ENCODE peak calls at places on chromosome 15, in seven cellular contexts. S is K562, E is H1, J is HCT116, L is HepG2, Z is GM12878, Q is SK-N-SH. R is an unnamed sample.

GRCh38 chr15:35286721-35287120 is 201.6 kb upstream of the NANOGP8 start:
- DNase-seq in S (no peak), E (no peak), J (no peak), L (no peak), Z (no peak), Q (no peak), R (no peak)

GRCh38 chr15:78673917-78674444 is 33.0 kb upstream of the CHRNB4 start:
- DNase-seq in S (no peak), E (no peak), J (no peak), L (no peak), Z (no peak), Q (no peak), R (no peak)

GRCh38 chr15:92393287-92393993 is at the start of gene ST8SIA2:
- DNase-seq in S (no peak), E (no peak), J (no peak), L (no peak), Z (no peak), Q (peak; percentile 90), R (no peak)

GRCh38 chr15:57921371-57921770 is 144.1 kb downstream of the ALDH1A2 start:
- DNase-seq in S (no peak), E (no peak), J (no peak), L (no peak), Z (no peak), Q (no peak), R (no peak)

GRCh38 chr15:60964527-60964926 is 264.6 kb downstream of the RORA start:
- DNase-seq in S (no peak), E (no peak), J (no peak), L (no peak), Z (no peak), Q (no peak), R (no peak)

GRCh38 chr15:40992241-40992741 is 39.0 kb downstream of the CHAC1 start:
- DNase-seq in S (no peak), E (no peak), J (no peak), L (no peak), Z (no peak), Q (no peak), R (no peak)

GRCh38 chr15:36344887-36345286 is 234.5 kb upstream of the CDIN1 start:
- DNase-seq in S (no peak), E (no peak), J (no peak), L (no peak), Z (no peak), Q (no peak), R (no peak)

GRCh38 chr15:40246496-40247275 is 7.8 kb downstream of the PAK6 start:
- DNase-seq in S (no peak), E (no peak), J (no peak), L (no peak), Z (no peak), Q (no peak), R (no peak)

GRCh38 chr15:89383635-89384604 is 49.3 kb upstream of the POLG start:
- DNase-seq in S (no peak), E (no peak), J (no peak), L (no peak), Z (no peak), Q (peak; percentile 81), R (no peak)

GRCh38 chr15:72857331-72858065 is 73.9 kb upstream of the ADPGK start:
- DNase-seq in S (no peak), E (no peak), J (no peak), L (peak; percentile 3), Z (no peak), Q (no peak), R (no peak)

GRCh38 chr15:56244237-56244810 is 645 bp upstream of the RFX7 start:
- DNase-seq in S (peak; percentile 69), E (no peak), J (no peak), L (peak; percentile 82), Z (no peak), Q (peak; percentile 80), R (peak; percentile 67)

GRCh38 chr15:27826411-27826810 is 272.7 kb downstream of the OCA2 start:
- DNase-seq in S (no peak), E (no peak), J (no peak), L (no peak), Z (no peak), Q (no peak), R (no peak)

GRCh38 chr15:40847225-40847961 is 3.5 kb downstream of the SPINT1 start:
- DNase-seq in S (peak; percentile 91), E (no peak), J (no peak), L (peak; percentile 72), Z (peak; percentile 57), Q (peak; percentile 51), R (peak; percentile 36)

GRCh38 chr15:66852064-66852905 is 150.2 kb downstream of the SMAD6 start:
- DNase-seq in S (no peak), E (no peak), J (no peak), L (no peak), Z (no peak), Q (no peak), R (no peak)

GRCh38 chr15:58462973-58463663 is 31.3 kb downstream of the LIPC start:
- DNase-seq in S (no peak), E (no peak), J (no peak), L (peak; percentile 44), Z (no peak), Q (no peak), R (no peak)

GRCh38 chr15:77493324-77493907 is 72.7 kb downstream of the HMG20A start:
- DNase-seq in S (peak; percentile 29), E (no peak), J (no peak), L (no peak), Z (no peak), Q (no peak), R (no peak)

GRCh38 chr15:101068523-101068960 is 149.4 kb downstream of the LRRK1 start:
- DNase-seq in S (no peak), E (no peak), J (no peak), L (no peak), Z (no peak), Q (no peak), R (no peak)

GRCh38 chr15:88788816-88789215 is 14.4 kb upstream of the ACAN start:
- DNase-seq in S (no peak), E (no peak), J (no peak), L (no peak), Z (no peak), Q (no peak), R (no peak)

GRCh38 chr15:80179025-80179759 is 26.4 kb downstream of the FAH start:
- DNase-seq in S (no peak), E (no peak), J (no peak), L (no peak), Z (no peak), Q (no peak), R (no peak)

GRCh38 chr15:84844964-84845363 is 27.8 kb downstream of the ALPK3 start:
- DNase-seq in S (no peak), E (no peak), J (no peak), L (peak; percentile 38), Z (no peak), Q (no peak), R (no peak)
- H3K9ac ChIP-seq in S (no peak overlapping the region), E (no peak overlapping the region), J (no peak overlapping the region), L (no peak overlapping the region), Z (no peak overlapping the region), Q (no peak overlapping the region), R (no peak overlapping the region)

DNA sequence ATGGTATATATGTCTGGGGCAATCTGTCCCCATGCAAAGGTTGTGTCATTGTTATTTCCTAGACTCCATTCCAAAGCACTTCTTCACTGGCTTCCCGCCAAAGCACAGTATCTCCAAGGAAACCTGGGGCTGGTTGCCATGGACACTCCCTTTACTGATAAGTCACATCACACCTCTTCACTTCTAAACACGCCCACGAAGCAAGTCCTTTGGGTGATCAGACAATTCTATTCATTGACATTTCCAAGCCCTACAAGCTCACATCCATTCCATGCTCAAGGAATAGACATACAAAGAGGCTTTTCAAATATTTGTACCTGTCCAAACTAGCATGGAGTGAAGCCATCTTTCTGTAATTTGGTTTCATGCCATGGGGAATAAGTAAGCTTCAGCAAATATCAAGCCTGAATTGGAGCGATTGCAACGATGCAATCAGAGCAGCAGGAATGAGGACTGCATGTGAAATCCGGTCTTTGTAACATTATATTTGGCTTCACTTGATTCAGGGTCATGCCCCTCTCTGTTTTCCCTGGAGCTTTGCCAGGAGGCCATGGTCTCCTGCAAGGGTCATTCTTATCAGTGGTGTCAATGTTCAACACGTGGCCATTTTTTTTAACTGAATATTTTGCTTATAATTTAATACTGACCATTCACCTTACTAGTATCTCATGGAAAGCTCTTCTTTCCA is 201.6 kb upstream of the TMC3 start:
- DNase-seq in S (peak; percentile 31), E (no peak), J (no peak), L (no peak), Z (no peak), Q (no peak), R (no peak)
- TF ChIP-seq YY1 in S (no peak), E (no peak), J (no peak), L (no peak), Z (no peak), Q (no peak), R (no peak)

GRCh38 chr15:95918525-95918924 is 412.0 kb upstream of the NR2F2 start:
- DNase-seq in S (no peak), E (no peak), J (no peak), L (no peak), Z (no peak), Q (no peak), R (no peak)
- H3K27me3 ChIP-seq in S (no peaks in the 10 kb centered on the region), E (no peaks in the 10 kb centered on the region), J (no peaks in the 10 kb centered on the region), L (no peaks in the 10 kb centered on the region), Z (no peaks in the 10 kb centered on the region), Q (no peaks in the 10 kb centered on the region), R (peaks cover 5% of the 10 kb centered on the region)

DNA sequence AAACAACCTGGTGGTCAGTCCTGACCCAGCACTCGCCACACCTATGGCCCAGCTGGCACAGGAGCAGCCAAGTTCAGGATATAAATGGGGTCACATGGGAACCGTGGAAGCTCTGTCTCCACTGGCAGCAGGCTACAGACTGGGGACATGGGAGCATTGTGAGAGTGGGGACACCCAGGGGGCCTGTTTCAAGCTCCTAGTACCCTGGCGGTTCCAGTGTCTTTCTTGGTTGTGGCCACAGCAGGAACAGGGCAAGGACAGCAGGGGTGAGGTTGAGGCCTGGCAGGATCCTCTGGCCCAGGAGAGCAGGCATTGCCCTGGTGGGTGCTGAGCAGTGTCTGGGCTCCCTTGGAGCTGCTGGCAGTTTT is 1.9 kb downstream of the CSK start:
- DNase-seq in S (no peak), E (no peak), J (no peak), L (no peak), Z (no peak), Q (no peak), R (no peak)
- H3K9ac ChIP-seq in S (peak overlapping the region; percentile 73), E (no peak overlapping the region), J (peak overlapping the region; percentile 87), L (peak overlapping the region; percentile 78), Z (peak overlapping the region; percentile 82), Q (peak overlapping the region; percentile 77), R (peak overlapping the region; percentile 46)

DNA sequence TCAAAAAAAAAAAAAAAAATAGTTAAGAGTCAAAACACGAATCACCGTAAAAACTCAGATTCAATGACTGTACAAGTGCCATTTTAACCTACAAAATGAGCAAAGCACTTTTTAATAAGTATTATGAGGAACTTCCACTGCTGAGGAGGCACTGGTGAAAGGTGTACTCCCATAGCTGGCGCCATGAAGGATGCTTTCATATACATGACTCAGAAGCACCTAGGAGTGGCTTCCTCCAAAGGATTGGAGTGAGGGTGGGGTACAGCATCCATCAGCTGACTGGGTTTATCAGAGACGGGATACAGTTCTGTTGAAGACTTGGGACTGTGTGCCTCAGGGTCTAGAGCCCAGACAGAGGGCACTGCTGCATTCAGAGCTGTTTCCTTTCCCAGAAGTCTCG is 60.9 kb upstream of the MEX3B start:
- DNase-seq in S (no peak), E (no peak), J (no peak), L (no peak), Z (no peak), Q (no peak), R (no peak)
- TF ChIP-seq YY1 in S (no peak), E (no peak), J (no peak), L (no peak), Z (no peak), Q (no peak), R (no peak)

R was measured in NT2/D1.